ENCODE peak calls at places on chromosomes 6 and 20, in six cellular contexts. L is mucosa of descending colon, M is esophagus muscularis mucosa, C is AG04450, H is fibroblast of lung, V is tibial artery. N is an unnamed sample.

GRCh38 chr20:1326031-1326930 is 2.7 kb downstream of the SDCBP2 start:
- DNase-seq in H (peak), L (peak), V (peak), C (no peak), M (peak), N (no peak)

GRCh38 chr6:111843347-111844147 is 29.7 kb downstream of the FYN start:
- DNase-seq in V (no peak), L (peak), H (no peak), C (no peak), M (peak), N (no peak)

GRCh38 chr6:167479967-167480653 is 155.2 kb downstream of the TTLL2 start:
- DNase-seq in M (no peak), H (no peak), L (no peak), C (no peak), V (no peak), N (no peak)

GRCh38 chr6:154689654-154690053 is 43.6 kb upstream of the SCAF8 start:
- DNase-seq in L (no peak), H (no peak), C (no peak), V (no peak), M (no peak), N (no peak)

GRCh38 chr20:36102809-36103596 is 51.5 kb upstream of the EPB41L1 start:
- DNase-seq in L (peak), V (no peak), H (no peak), M (no peak), C (no peak), N (no peak)

GRCh38 chr20:36644032-36644712 is 1.8 kb downstream of the SLA2 start:
- DNase-seq in C (no peak), V (no peak), L (peak), H (no peak), M (no peak), N (no peak)

GRCh38 chr20:45545754-45546453 is 1.3 kb downstream of the EPPIN start:
- DNase-seq in M (peak), C (peak), V (no peak), H (peak), L (no peak), N (no peak)

GRCh38 chr6:115765966-115766365 is 294.7 kb downstream of the FRK start:
- DNase-seq in L (no peak), M (no peak), H (no peak), C (no peak), V (no peak), N (peak)

GRCh38 chr6:106908386-106908840 is 66.1 kb downstream of the CD24 start:
- DNase-seq in M (no peak), H (no peak), L (no peak), C (no peak), V (no peak), N (no peak)

GRCh38 chr20:61373956-61374545 is 122.0 kb downstream of the CDH4 start:
- DNase-seq in H (no peak), C (no peak), M (no peak), L (no peak), V (no peak), N (no peak)

GRCh38 chr20:56710577-56711465 is 81.7 kb downstream of the TFAP2C start:
- DNase-seq in M (no peak), V (no peak), L (no peak), C (no peak), H (peak), N (no peak)

GRCh38 chr6:136582702-136583471 is 32.7 kb upstream of the MAP7 start:
- DNase-seq in H (peak), C (peak), V (no peak), M (no peak), L (no peak), N (no peak)

GRCh38 chr6:146876271-146877151 is 277.7 kb downstream of the ADGB start:
- DNase-seq in V (no peak), M (no peak), C (no peak), H (no peak), L (no peak), N (no peak)

GRCh38 chr6:1075444-1075843 is 236.5 kb upstream of the FOXQ1 start:
- DNase-seq in H (no peak), C (no peak), L (no peak), V (no peak), M (no peak), N (no peak)

GRCh38 chr6:42017021-42017643 is 33.2 kb upstream of the TAF8 start:
- DNase-seq in M (no peak), C (peak), V (no peak), L (no peak), H (peak), N (no peak)

GRCh38 chr6:169034523-169035167 is 219.0 kb downstream of the THBS2 start:
- DNase-seq in C (no peak), V (no peak), M (no peak), H (peak), L (no peak), N (no peak)

DNA sequence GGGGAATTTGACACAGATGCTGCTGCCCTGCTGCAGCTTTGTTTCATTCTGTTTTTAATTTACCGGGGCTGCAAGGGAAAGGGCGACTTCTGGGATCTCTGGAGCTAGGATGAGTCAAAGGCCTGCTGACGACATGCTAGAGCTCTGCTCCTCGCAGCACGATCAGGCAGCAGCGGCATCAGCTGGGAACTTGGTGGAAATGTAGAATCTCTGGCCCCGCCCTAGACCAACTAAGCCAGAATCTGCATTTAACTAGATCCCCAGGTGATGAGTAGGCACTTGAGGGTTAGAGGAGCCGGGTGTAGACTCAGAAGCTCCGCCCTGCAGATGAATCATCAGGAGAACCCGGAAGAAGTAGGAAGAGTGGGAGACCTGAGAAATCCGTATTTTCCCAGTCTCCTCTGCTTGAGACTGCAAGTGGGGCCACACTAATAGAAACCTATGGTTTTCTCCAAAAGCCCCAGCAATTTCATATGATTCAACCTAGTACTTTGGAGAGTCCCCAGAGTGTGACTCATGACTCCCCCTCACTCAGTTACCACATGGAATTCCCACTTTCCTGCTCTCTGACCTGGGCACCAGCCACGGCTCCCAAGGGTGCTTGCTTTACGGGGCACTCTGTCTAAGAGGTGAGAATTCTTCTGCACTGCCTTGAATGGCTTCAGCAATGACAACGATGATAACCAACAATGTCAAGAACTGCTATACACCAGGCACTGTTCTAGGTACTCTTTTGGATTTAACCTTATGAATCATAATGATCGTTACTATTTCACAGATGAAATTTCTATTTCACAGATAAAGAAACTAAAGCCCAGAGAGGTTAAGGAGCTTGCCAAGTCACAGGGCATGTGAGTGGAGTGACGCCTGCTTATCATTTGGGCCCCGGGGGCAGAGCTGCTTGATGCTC is 18.1 kb downstream of the TUBB2B start:
- DNase-seq in M (no peak), L (peak), C (peak), H (peak), V (peak), N (peak)
- TF ChIP-seq CTCF in M (no peak), L (no peak), C (no peak), H (peak), V (no peak), N (peak)

DNA sequence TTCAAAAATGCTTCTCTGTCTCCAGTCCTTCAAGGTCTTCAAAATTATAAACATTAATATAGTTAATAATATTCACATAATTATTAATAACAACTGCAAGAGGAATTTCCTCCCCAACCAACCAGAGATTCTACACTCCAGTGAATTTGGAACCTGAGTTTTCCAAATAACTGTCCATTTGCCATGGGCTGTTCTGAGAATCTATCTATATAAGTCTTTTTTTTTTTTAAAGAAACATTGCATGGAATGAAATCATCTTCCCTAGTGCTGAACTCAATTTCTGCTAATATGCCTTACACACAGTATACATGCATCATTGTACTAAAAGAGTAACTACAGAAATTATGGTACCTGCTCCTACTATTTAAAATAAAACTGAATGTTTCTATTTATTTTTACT is 113.9 kb downstream of the SLC22A3 start:
- DNase-seq in M (no peak), H (no peak), V (no peak), L (no peak), C (no peak), N (no peak)
- H3K4me3 ChIP-seq in M (no peak), H (no peak), V (no peak), L (no peak), C (no peak), N (no peak)

GRCh38 chr6:36389353-36389752 is 1.9 kb upstream of the ETV7 start:
- DNase-seq in L (no peak), V (no peak), C (no peak), M (no peak), H (no peak), N (no peak)

GRCh38 chr6:36386495-36387439 is 702 bp downstream of the ETV7 start:
- DNase-seq in C (peak), V (no peak), L (peak), H (peak), M (no peak), N (no peak)

GRCh38 chr6:36387440-36388303 is at the start of gene ETV7:
- DNase-seq in H (peak), L (peak), V (no peak), M (no peak), C (no peak), N (no peak)

DNA sequence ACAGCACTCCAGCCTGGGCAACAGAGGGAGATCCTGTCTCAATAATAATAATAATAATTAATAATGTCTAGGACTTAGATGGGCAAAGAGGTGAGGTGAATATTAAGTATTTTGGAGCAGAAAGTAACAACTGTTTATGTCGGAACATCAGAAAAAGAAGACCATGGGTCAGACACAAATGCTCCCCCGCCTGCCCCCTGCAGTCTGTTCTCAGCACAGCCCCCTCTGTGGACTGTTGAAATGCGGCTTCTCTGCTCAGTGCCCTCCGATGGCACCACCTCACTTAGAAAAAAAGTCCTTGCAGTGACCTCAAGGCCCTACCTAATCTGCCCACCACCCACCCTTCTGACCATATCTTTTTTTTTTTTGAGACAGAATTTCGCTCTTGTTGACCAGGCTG is 5.2 kb upstream of the ETV7 start:
- DNase-seq in L (no peak), C (no peak), M (no peak), V (no peak), H (no peak), N (no peak)
- TF ChIP-seq CTCF in L (no peak), C (peak), M (no peak), V (no peak), H (no peak), N (peak)

GRCh38 chr6:114154812-114155211 is 183.9 kb upstream of the HDAC2 start:
- DNase-seq in C (no peak), M (no peak), V (no peak), H (no peak), L (no peak), N (no peak)
- H3K4me3 ChIP-seq in C (no peak), M (no peak), V (no peak), H (no peak), L (no peak), N (no peak)

GRCh38 chr6:113876654-113877053 is 19.5 kb downstream of the MARCKS start:
- DNase-seq in V (no peak), L (no peak), M (no peak), C (no peak), H (peak), N (no peak)
- TF ChIP-seq CTCF in V (no peak), L (no peak), M (no peak), C (no peak), H (no peak), N (no peak)

DNA sequence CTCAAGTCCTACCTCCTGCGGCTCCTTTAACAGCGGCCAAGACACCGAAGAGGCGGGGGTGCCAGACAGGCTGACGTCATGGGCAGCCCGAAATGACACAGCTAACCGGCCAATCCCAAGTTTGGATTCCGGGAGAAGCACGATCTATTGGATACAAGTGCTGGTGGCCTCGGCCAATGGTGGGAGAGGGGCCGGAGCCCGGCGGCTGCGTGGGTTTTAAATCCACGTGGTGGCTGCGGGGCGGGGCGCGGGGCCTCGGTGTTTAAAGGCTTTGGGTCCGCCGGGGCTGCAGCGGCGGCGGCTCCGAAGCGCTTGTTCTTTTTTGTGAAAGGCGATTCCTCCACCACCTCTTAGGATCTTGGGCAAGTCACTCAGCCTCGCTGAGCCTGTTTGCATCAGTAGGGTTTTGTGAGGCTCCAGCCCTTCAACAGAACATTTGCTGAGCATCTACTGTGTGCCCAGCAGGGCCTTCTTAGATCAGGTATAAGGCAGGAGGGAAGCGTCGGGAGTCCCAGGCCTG is 8.7 kb upstream of the PMEPA1 start:
- DNase-seq in M (peak), V (peak), L (peak), C (peak), H (peak), N (peak)
- H3K4me3 ChIP-seq in M (peak), V (peak), L (no peak), C (peak), H (no peak), N (peak)

GRCh38 chr20:38601216-38602184 is at the start of gene ARHGAP40:
- DNase-seq in C (no peak), V (no peak), L (no peak), M (no peak), H (no peak), N (no peak)
- TF ChIP-seq CTCF in C (peak), V (no peak), L (no peak), M (no peak), H (no peak), N (peak)

GRCh38 chr6:97361286-97361685 is 78.3 kb upstream of the MMS22L start:
- DNase-seq in V (no peak), H (no peak), M (no peak), C (no peak), L (no peak), N (peak)
- H3K4me3 ChIP-seq in V (no peak), H (no peak), M (no peak), C (no peak), L (no peak), N (no peak)

DNA sequence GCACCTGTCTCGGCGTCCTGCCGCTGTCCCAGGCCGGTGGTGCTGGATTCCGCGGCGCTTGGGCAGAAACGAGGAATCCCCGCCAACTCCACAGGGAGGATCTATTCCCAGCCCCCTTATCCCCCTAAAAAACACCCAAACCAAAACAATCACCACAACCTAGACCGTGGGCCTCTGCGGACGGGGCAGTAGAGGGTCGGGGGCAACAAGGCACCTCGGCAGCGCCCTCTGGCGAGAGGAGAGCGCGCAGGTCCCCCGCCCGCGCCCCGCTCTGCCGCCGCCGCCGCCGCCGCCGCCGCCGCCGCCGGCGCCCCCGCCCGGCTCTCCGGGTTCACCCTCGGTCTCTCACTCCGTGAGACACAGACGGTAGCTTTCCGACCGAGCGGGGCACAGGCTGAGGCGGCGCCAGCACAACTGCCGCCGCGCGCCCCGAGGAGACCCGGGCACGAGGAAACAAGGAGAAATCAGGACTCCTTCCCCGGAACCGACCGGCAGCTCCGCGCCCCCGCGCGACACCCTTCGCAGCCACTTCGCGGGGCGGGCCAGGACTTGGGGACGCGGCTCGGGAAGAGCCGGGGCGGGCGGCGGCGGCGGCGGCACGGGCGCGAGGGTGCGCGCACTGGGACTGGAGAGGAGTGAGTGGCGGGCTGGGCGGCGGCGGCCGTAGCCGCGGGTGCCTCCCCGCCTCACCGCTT is at the start of gene SLC35F1:
- DNase-seq in M (peak), L (peak), H (peak), C (no peak), V (no peak), N (no peak)
- TF ChIP-seq CTCF in M (no peak), L (no peak), H (no peak), C (peak), V (no peak), N (peak)